ENCODE peak calls at places on chromosomes 4 and X, in nine cellular contexts. F, O, E, A, R, N, T, J and S are unnamed samples.

GRCh38 chr4:113951263-113951662 is 28.2 kb downstream of the ARSJ start:
- DNase-seq in T (no peak), A (no peak), F (no peak), N (no peak), J (no peak), E (no peak), R (no peak), O (no peak), S (no peak)

GRCh38 chrX:40449956-40450701 is 130.6 kb upstream of the ATP6AP2 start:
- DNase-seq in T (no peak), N (no peak), J (no peak), O (no peak), A (no peak), E (no peak), R (no peak), F (no peak), S (no peak)

GRCh38 chr4:1010522-1011021 is 854 bp upstream of the FGFRL1 start:
- DNase-seq in F (no peak), E (peak), R (peak), N (peak), T (peak), O (no peak), J (no peak), A (peak), S (peak)

GRCh38 chr4:77126844-77127614 is 30.0 kb upstream of the CCNG2 start:
- DNase-seq in T (no peak), J (no peak), R (no peak), N (no peak), O (no peak), F (no peak), A (no peak), E (no peak), S (no peak)

GRCh38 chrX:102723456-102723855 is 2.9 kb downstream of the GPRASP3 start:
- DNase-seq in T (no peak), A (no peak), E (no peak), J (no peak), F (no peak), R (no peak), O (peak), N (no peak), S (no peak)

GRCh38 chrX:42127563-42127962 is 204.2 kb upstream of the CASK start:
- DNase-seq in O (no peak), N (no peak), R (no peak), E (no peak), T (no peak), A (no peak), J (no peak), F (no peak), S (no peak)

GRCh38 chrX:19721726-19722370 is 165.6 kb downstream of the SH3KBP1 start:
- DNase-seq in A (no peak), R (no peak), F (no peak), T (no peak), O (no peak), E (no peak), N (no peak), J (no peak), S (no peak)

GRCh38 chr4:113406723-113407016 is 354.9 kb downstream of the CAMK2D start:
- DNase-seq in A (peak), E (no peak), F (no peak), O (no peak), R (no peak), T (no peak), J (peak), N (no peak), S (no peak)

GRCh38 chr4:23945521-23946017 is 55.7 kb upstream of the PPARGC1A start:
- DNase-seq in N (peak), E (no peak), A (peak), F (no peak), T (no peak), O (peak), J (no peak), R (no peak), S (no peak)

GRCh38 chr4:110970642-110971041 is 347.8 kb upstream of the PITX2 start:
- DNase-seq in F (no peak), T (no peak), E (peak), A (no peak), R (no peak), O (peak), N (no peak), J (no peak), S (no peak)